ENCODE peak calls at places on chromosomes 16 and 17, in six cellular contexts. Y is CD4-positive, alpha-beta T cell; H is spleen; R is dorsolateral prefrontal cortex; V is cardiac fibroblast; U is AG04450. S is an unnamed sample.

GRCh38 chr17:65503557-65503956 is 57.9 kb downstream of the AXIN2 start:
- DNase-seq in H (no peak), U (no peak), Y (no peak), V (no peak), R (no peak), S (no peak)

GRCh38 chr17:7586673-7587419 is 3.0 kb downstream of the SOX15 start:
- DNase-seq in H (no peak), U (no peak), R (no peak), Y (no peak), V (no peak), S (no peak)

GRCh38 chr16:48481772-48482171 is 96.6 kb upstream of the SIAH1 start:
- DNase-seq in H (no peak), Y (no peak), U (no peak), R (no peak), V (no peak), S (no peak)

GRCh38 chr16:85946680-85947510 is 47.9 kb downstream of the IRF8 start:
- DNase-seq in R (no peak), H (no peak), Y (no peak), U (no peak), V (no peak), S (no peak)

GRCh38 chr17:30576326-30576861 is 99.2 kb downstream of the GOSR1 start:
- DNase-seq in H (no peak), U (no peak), R (no peak), V (no peak), Y (no peak), S (no peak)

GRCh38 chr16:81008151-81008789 is 1.3 kb downstream of the CENPN start:
- DNase-seq in U (no peak), H (peak), Y (no peak), R (no peak), V (no peak), S (no peak)

GRCh38 chr17:71986886-71987285 is 133.9 kb upstream of the SOX9 start:
- DNase-seq in H (no peak), V (no peak), R (no peak), Y (no peak), U (no peak), S (no peak)

GRCh38 chr17:14308636-14308964 is 7.7 kb downstream of the HS3ST3B1 start:
- DNase-seq in V (no peak), Y (no peak), R (no peak), U (no peak), H (no peak), S (no peak)

GRCh38 chr17:40352779-40353394 is 11.7 kb downstream of the GJD3 start:
- DNase-seq in V (no peak), H (peak), U (no peak), R (no peak), Y (no peak), S (no peak)

GRCh38 chr17:63709110-63709509 is 9.2 kb upstream of the LIMD2 start:
- DNase-seq in U (no peak), H (no peak), Y (no peak), R (no peak), V (no peak), S (no peak)

GRCh38 chr17:63705657-63706056 is 5.7 kb upstream of the LIMD2 start:
- DNase-seq in H (no peak), Y (no peak), V (no peak), U (no peak), R (no peak), S (no peak)

GRCh38 chr17:63706346-63707102 is 6.6 kb upstream of the LIMD2 start:
- DNase-seq in H (no peak), V (no peak), Y (no peak), U (no peak), R (no peak), S (no peak)

GRCh38 chr17:63704836-63705235 is 4.9 kb upstream of the LIMD2 start:
- DNase-seq in H (no peak), Y (no peak), U (no peak), V (no peak), R (no peak), S (no peak)

GRCh38 chr17:63707151-63707550 is 7.2 kb upstream of the LIMD2 start:
- DNase-seq in U (no peak), H (no peak), Y (no peak), R (no peak), V (no peak), S (no peak)
- TF ChIP-seq CTCF in U (no peak), H (no peak), Y (no peak), R (no peak), V (no peak), S (no peak)

DNA sequence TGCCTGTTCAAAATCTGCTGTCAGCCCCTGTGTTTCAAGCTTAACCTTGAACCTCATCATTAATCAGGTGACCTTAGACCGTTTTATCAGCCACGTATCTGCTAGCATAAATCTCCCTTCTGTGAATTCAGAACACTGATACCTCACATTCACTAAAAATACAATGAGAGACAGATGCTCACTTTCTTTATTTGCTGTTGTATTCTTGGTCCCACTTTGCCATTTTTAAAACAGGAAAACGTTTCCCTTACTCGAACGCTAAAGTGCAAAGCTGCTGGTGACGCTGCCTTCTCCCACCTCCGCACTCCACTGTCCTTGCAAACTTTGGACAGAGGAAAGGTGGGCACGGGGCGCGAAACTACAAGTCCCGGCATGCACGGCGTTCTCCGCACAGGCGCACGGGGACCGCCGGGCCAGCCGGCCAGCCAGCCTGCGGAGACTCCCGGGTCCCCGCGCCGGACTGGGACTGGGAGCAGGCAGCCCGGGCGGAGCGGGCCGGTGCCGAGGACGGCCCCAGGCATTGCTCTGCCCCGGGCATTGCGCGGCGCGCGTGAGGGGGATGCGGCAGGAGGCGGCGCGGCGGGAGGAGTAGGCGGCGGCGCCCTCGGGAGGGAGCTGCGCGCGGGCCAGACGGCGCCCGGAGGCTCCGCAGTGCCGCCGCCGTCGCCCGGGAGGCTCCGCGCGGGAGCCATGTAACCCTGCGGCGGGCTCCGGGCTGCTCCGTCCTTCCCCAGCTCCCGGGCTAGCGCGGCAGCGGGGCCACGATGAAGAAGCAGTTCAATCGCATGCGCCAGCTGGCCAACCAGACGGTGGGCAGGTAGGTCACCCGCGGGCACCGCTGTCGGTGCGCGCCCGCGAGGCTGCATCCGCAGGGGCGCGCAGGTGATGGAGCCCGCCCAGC is at the start of gene ARHGAP44:
- DNase-seq in V (peak), Y (no peak), R (peak), H (peak), U (no peak), S (peak)
- TF ChIP-seq CTCF in V (no peak), Y (no peak), R (peak), H (no peak), U (no peak), S (no peak)

GRCh38 chr16:88677721-88678120 is 8.6 kb downstream of the SNAI3 start:
- DNase-seq in H (no peak), V (no peak), Y (no peak), U (no peak), R (no peak), S (no peak)

GRCh38 chr16:88678224-88678979 is 7.9 kb downstream of the SNAI3 start:
- DNase-seq in H (peak), R (no peak), V (no peak), U (no peak), Y (no peak), S (no peak)

GRCh38 chr16:88681709-88682451 is 4.4 kb downstream of the SNAI3 start:
- DNase-seq in H (peak), Y (no peak), V (no peak), R (peak), U (no peak), S (no peak)

GRCh38 chr16:88680554-88681083 is 5.7 kb downstream of the SNAI3 start:
- DNase-seq in Y (no peak), R (no peak), H (no peak), V (no peak), U (no peak), S (no peak)

DNA sequence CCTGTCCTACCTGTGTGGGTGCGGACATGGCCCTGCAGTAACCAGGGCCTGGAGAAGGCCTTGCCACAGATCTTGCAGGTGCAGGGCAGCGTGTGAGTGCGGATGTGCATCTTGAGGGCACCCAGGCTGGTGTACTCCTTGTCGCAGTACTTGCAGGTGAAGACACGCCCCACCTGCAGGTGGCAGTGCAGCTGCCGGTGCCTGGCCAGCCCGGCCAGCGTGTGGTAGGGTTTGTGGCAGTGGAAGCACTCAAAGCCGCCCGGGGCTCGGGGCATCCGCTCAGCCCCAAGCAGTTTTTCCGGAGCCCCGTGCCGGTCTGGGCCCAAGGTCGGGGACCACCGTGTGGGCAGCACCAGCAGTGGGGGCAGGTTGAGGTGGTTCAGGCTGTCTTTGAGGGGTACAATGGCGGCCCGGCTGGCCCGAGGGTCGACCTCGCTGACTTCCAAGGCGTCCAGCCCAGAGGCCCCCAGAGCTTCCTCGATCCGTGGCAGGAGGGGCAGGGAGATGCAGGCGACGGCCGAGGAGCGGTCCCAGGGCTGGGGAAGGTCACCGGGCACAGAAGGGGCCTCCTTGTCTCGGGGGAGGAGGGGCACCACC is 5.1 kb downstream of the SNAI3 start:
- DNase-seq in H (peak), Y (peak), R (no peak), U (no peak), V (no peak), S (no peak)
- TF ChIP-seq CTCF in H (peak), Y (peak), R (no peak), U (peak), V (peak), S (peak)

GRCh38 chr17:61818225-61818624 is 45.1 kb downstream of the BRIP1 start:
- DNase-seq in R (no peak), H (no peak), Y (no peak), U (no peak), V (no peak), S (no peak)
- TF ChIP-seq CTCF in R (no peak), H (no peak), Y (no peak), U (no peak), V (no peak), S (no peak)

GRCh38 chr17:58487589-58488427 is at the start of gene HSF5:
- DNase-seq in R (no peak), U (no peak), Y (peak), H (peak), V (peak), S (no peak)
- TF ChIP-seq CTCF in R (no peak), U (no peak), Y (peak), H (peak), V (no peak), S (no peak)

DNA sequence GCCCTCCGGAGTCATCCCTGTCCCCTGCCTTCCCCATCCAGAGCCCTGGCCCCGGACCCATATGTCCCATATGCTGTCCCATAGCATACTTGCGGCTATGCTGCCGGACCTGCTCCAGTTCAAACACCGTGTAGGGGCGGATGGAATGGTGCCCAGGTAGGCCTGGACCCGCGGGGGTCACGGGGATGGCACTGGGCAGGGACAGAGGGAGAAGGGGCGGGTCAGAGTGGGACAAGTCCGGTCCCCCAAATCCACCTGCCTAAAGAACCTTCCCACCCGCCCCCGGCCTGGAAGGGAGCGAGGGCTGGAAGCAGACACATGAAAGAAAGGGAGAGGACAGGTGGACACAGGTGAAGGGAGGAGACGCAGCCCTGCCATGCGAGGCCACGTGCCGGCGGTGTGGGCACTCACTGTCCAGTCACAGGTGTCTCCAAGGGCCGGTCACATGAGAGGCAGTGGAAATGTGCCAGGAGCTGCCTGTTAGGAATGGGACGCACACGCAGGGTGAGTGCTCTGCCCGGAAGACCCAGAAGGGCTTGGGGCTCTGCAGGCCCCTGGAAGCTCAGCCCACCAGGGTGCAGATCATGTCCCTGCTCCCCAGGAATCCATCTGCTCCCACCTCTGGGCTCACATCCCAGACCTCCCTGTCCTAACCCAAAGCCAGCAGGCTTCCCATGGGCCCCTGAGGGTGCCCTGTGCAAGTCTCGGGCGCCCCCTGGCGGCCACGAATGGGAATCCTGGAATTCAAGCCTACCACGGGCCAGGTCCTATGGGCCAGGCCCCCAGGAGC is 14.0 kb downstream of the UBALD2 start:
- DNase-seq in H (peak), Y (peak), V (peak), U (peak), R (peak), S (peak)
- TF ChIP-seq CTCF in H (peak), Y (peak), V (peak), U (peak), R (peak), S (peak)

GRCh38 chr16:57244767-57245471 is at the start of gene ARL2BP:
- DNase-seq in Y (peak), V (peak), R (peak), U (peak), H (peak), S (peak)
- TF ChIP-seq CTCF in Y (peak), V (no peak), R (peak), U (no peak), H (peak), S (no peak)

S was measured in progenitor cell of endocrine pancreas.